ENCODE peak calls at places on chromosomes 6 and 20, in eight cellular contexts. One of them, this sample, is unnamed.
A peak's percentile ranks its signal among the peaks of the same experiment; 100 is the strongest.

GRCh38 chr20:61912665-61913422 is 152.8 kb downstream of the TAF4 start:
- DNase-seq in ovary: no peak
- DNase-seq in GM12892: no peak
- DNase-seq in A549: no peak
- DNase-seq in stomach: no peak
- DNase-seq in prostate gland: no peak
- DNase-seq in uterus: no peak
- DNase-seq in right lobe of liver: no peak
- DNase-seq in this sample: no peak

GRCh38 chr6:154509421-154510143 is 903 bp downstream of the CNKSR3 start:
- DNase-seq in A549: no peak
- DNase-seq in ovary: peak; percentile 64
- DNase-seq in stomach: peak; percentile 37
- DNase-seq in prostate gland: peak; percentile 25
- DNase-seq in GM12892: peak; percentile 15
- DNase-seq in right lobe of liver: peak; percentile 61
- DNase-seq in uterus: peak; percentile 37
- DNase-seq in this sample: no peak

GRCh38 chr6:75611702-75612375 is 10.2 kb downstream of the SENP6 start:
- DNase-seq in ovary: no peak
- DNase-seq in right lobe of liver: no peak
- DNase-seq in stomach: no peak
- DNase-seq in A549: no peak
- DNase-seq in uterus: no peak
- DNase-seq in prostate gland: no peak
- DNase-seq in GM12892: no peak
- DNase-seq in this sample: no peak

GRCh38 chr6:158778005-158778527 is 41.1 kb downstream of the EZR start:
- DNase-seq in stomach: no peak
- DNase-seq in uterus: no peak
- DNase-seq in A549: no peak
- DNase-seq in prostate gland: no peak
- DNase-seq in GM12892: no peak
- DNase-seq in right lobe of liver: no peak
- DNase-seq in ovary: no peak
- DNase-seq in this sample: no peak

GRCh38 chr20:38878798-38879197 is 47.4 kb upstream of the FAM83D start:
- DNase-seq in uterus: no peak
- DNase-seq in GM12892: no peak
- DNase-seq in ovary: no peak
- DNase-seq in stomach: no peak
- DNase-seq in prostate gland: no peak
- DNase-seq in A549: no peak
- DNase-seq in right lobe of liver: no peak
- DNase-seq in this sample: no peak

GRCh38 chr6:7526755-7527154 is 14.7 kb upstream of the DSP start:
- DNase-seq in stomach: no peak
- DNase-seq in GM12892: no peak
- DNase-seq in A549: no peak
- DNase-seq in ovary: no peak
- DNase-seq in uterus: no peak
- DNase-seq in prostate gland: no peak
- DNase-seq in right lobe of liver: no peak
- DNase-seq in this sample: no peak

GRCh38 chr6:132961610-132962009 is 147.2 kb downstream of the RPS12 start:
- DNase-seq in ovary: no peak
- DNase-seq in A549: no peak
- DNase-seq in stomach: no peak
- DNase-seq in uterus: no peak
- DNase-seq in prostate gland: no peak
- DNase-seq in GM12892: no peak
- DNase-seq in right lobe of liver: no peak
- DNase-seq in this sample: no peak

GRCh38 chr20:44910690-44911262 is 916 bp downstream of the PABPC1L start:
- DNase-seq in prostate gland: no peak
- DNase-seq in GM12892: no peak
- DNase-seq in A549: peak; percentile 11
- DNase-seq in stomach: no peak
- DNase-seq in right lobe of liver: no peak
- DNase-seq in uterus: no peak
- DNase-seq in ovary: no peak
- DNase-seq in this sample: no peak

GRCh38 chr6:11035961-11036360 is 8.1 kb downstream of the ELOVL2 start:
- DNase-seq in right lobe of liver: no peak
- DNase-seq in A549: no peak
- DNase-seq in prostate gland: no peak
- DNase-seq in GM12892: no peak
- DNase-seq in uterus: no peak
- DNase-seq in ovary: no peak
- DNase-seq in stomach: no peak
- DNase-seq in this sample: no peak

GRCh38 chr6:33314515-33314942 is 651 bp upstream of the TAPBP start:
- DNase-seq in right lobe of liver: peak; percentile 68
- DNase-seq in stomach: peak; percentile 39
- DNase-seq in GM12892: peak; percentile 45
- DNase-seq in uterus: peak; percentile 75
- DNase-seq in ovary: peak; percentile 67
- DNase-seq in A549: peak; percentile 89
- DNase-seq in prostate gland: peak; percentile 57
- DNase-seq in this sample: peak; percentile 35

GRCh38 chr20:61742097-61742805 is 323.4 kb downstream of the TAF4 start:
- DNase-seq in stomach: no peak
- DNase-seq in ovary: no peak
- DNase-seq in right lobe of liver: no peak
- DNase-seq in prostate gland: no peak
- DNase-seq in A549: no peak
- DNase-seq in GM12892: no peak
- DNase-seq in uterus: no peak
- DNase-seq in this sample: no peak

GRCh38 chr20:44770480-44771171 is 25.0 kb downstream of the KCNK15 start:
- DNase-seq in uterus: no peak
- DNase-seq in A549: no peak
- DNase-seq in right lobe of liver: no peak
- DNase-seq in prostate gland: no peak
- DNase-seq in ovary: no peak
- DNase-seq in stomach: no peak
- DNase-seq in GM12892: no peak
- DNase-seq in this sample: no peak

GRCh38 chr20:21505810-21506530 is 7.9 kb downstream of the NKX2-2 start:
- DNase-seq in prostate gland: no peak
- DNase-seq in uterus: no peak
- DNase-seq in A549: peak; percentile 73
- DNase-seq in right lobe of liver: peak; percentile 69
- DNase-seq in GM12892: peak; percentile 81
- DNase-seq in ovary: peak; percentile 56
- DNase-seq in stomach: peak; percentile 53
- DNase-seq in this sample: no peak

GRCh38 chr20:18795366-18795765 is 18.2 kb upstream of the SCP2D1 start:
- DNase-seq in A549: no peak
- DNase-seq in prostate gland: no peak
- DNase-seq in GM12892: no peak
- DNase-seq in right lobe of liver: no peak
- DNase-seq in stomach: no peak
- DNase-seq in ovary: no peak
- DNase-seq in uterus: no peak
- DNase-seq in this sample: no peak

GRCh38 chr20:18796282-18796833 is 17.2 kb upstream of the SCP2D1 start:
- DNase-seq in prostate gland: no peak
- DNase-seq in right lobe of liver: no peak
- DNase-seq in ovary: no peak
- DNase-seq in GM12892: no peak
- DNase-seq in A549: no peak
- DNase-seq in stomach: no peak
- DNase-seq in uterus: no peak
- DNase-seq in this sample: no peak

GRCh38 chr20:18794428-18794787 is 19.2 kb upstream of the SCP2D1 start:
- DNase-seq in ovary: no peak
- DNase-seq in uterus: no peak
- DNase-seq in prostate gland: no peak
- DNase-seq in right lobe of liver: no peak
- DNase-seq in A549: no peak
- DNase-seq in stomach: no peak
- DNase-seq in GM12892: no peak
- DNase-seq in this sample: no peak

GRCh38 chr20:18790787-18791186 is 22.8 kb upstream of the SCP2D1 start:
- DNase-seq in right lobe of liver: no peak
- DNase-seq in prostate gland: no peak
- DNase-seq in stomach: no peak
- DNase-seq in GM12892: no peak
- DNase-seq in uterus: no peak
- DNase-seq in ovary: no peak
- DNase-seq in A549: no peak
- DNase-seq in this sample: no peak

GRCh38 chr20:18793625-18794427 is 19.8 kb upstream of the SCP2D1 start:
- DNase-seq in right lobe of liver: peak; percentile 91
- DNase-seq in stomach: peak; percentile 92
- DNase-seq in uterus: peak; percentile 82
- DNase-seq in prostate gland: peak; percentile 92
- DNase-seq in GM12892: peak; percentile 54
- DNase-seq in ovary: peak; percentile 88
- DNase-seq in A549: peak; percentile 94
- DNase-seq in this sample: peak; percentile 77
- TF ChIP-seq POLR2A in right lobe of liver: no peak
- TF ChIP-seq POLR2A in stomach: peak; percentile 62
- TF ChIP-seq POLR2A in uterus: peak; percentile 81
- TF ChIP-seq POLR2A in prostate gland: peak; percentile 77
- TF ChIP-seq POLR2A in GM12892: peak; percentile 69
- TF ChIP-seq POLR2A in ovary: peak; percentile 83
- TF ChIP-seq POLR2A in A549: peak; percentile 74
- TF ChIP-seq POLR2A in this sample: peak; percentile 83

GRCh38 chr6:36873115-36873514 is 1.5 kb downstream of the PPIL1 start:
- DNase-seq in right lobe of liver: no peak
- DNase-seq in uterus: no peak
- DNase-seq in A549: no peak
- DNase-seq in stomach: no peak
- DNase-seq in ovary: no peak
- DNase-seq in GM12892: no peak
- DNase-seq in prostate gland: no peak
- DNase-seq in this sample: no peak

GRCh38 chr6:36875250-36875633 is 639 bp upstream of the PPIL1 start:
- DNase-seq in right lobe of liver: no peak
- DNase-seq in prostate gland: no peak
- DNase-seq in GM12892: no peak
- DNase-seq in stomach: no peak
- DNase-seq in ovary: no peak
- DNase-seq in A549: no peak
- DNase-seq in uterus: no peak
- DNase-seq in this sample: no peak

GRCh38 chr6:36873612-36874011 is 991 bp downstream of the PPIL1 start:
- DNase-seq in A549: peak; percentile 26
- DNase-seq in prostate gland: no peak
- DNase-seq in stomach: no peak
- DNase-seq in uterus: no peak
- DNase-seq in right lobe of liver: no peak
- DNase-seq in ovary: no peak
- DNase-seq in GM12892: no peak
- DNase-seq in this sample: no peak

GRCh38 chr6:36874016-36874442 is 574 bp downstream of the PPIL1 start:
- DNase-seq in GM12892: no peak
- DNase-seq in right lobe of liver: no peak
- DNase-seq in prostate gland: no peak
- DNase-seq in ovary: peak; percentile 54
- DNase-seq in stomach: no peak
- DNase-seq in uterus: no peak
- DNase-seq in A549: no peak
- DNase-seq in this sample: no peak

GRCh38 chr6:36874443-36875249 is at the start of gene PPIL1:
- DNase-seq in prostate gland: peak; percentile 75
- DNase-seq in right lobe of liver: peak; percentile 83
- DNase-seq in ovary: peak; percentile 90
- DNase-seq in A549: peak; percentile 91
- DNase-seq in uterus: peak; percentile 82
- DNase-seq in stomach: peak; percentile 84
- DNase-seq in GM12892: peak; percentile 74
- DNase-seq in this sample: peak; percentile 75
- TF ChIP-seq POLR2A in prostate gland: peak; percentile 41
- TF ChIP-seq POLR2A in right lobe of liver: peak; percentile 70
- TF ChIP-seq POLR2A in ovary: peak; percentile 10
- TF ChIP-seq POLR2A in A549: peak; percentile 4
- TF ChIP-seq POLR2A in uterus: peak; percentile 43
- TF ChIP-seq POLR2A in stomach: no peak
- TF ChIP-seq POLR2A in GM12892: peak; percentile 73
- TF ChIP-seq POLR2A in this sample: peak; percentile 35

DNA sequence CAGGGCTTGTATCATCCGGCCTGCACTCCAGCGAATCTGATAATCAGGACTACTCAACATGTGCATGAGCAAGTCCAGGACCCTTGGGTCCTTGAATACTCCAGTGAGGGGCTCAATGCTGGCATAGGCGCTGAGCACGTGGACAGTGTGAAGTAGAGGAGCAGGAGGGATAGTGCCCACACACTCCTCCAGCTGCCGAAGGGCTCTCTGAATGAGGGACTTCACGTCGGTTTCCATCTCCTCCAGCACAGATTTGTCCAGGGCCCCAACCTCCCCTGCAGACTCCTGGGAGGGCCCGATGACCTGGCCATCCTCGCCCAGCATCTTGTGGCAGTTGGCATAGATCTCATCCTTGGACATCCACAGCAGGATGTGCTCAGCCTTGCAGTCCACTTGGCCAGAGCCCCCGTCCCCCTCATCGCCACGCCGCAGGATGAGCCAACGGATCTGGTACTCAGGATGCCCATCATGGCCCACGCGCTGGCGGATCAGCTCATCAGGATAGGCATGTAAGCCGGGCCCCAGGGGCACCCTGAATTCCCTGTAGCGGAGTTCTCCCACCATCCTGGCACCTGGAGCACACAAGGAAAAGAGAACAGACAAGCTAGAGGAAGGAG is 1.3 kb downstream of the CUL7 start:
- DNase-seq in right lobe of liver: no peak
- DNase-seq in prostate gland: no peak
- DNase-seq in GM12892: no peak
- DNase-seq in ovary: peak; percentile 60
- DNase-seq in A549: no peak
- DNase-seq in stomach: no peak
- DNase-seq in uterus: no peak
- DNase-seq in this sample: no peak
- TF ChIP-seq POLR2A in right lobe of liver: no peak
- TF ChIP-seq POLR2A in prostate gland: no peak
- TF ChIP-seq POLR2A in GM12892: no peak
- TF ChIP-seq POLR2A in ovary: no peak
- TF ChIP-seq POLR2A in A549: no peak
- TF ChIP-seq POLR2A in stomach: no peak
- TF ChIP-seq POLR2A in uterus: no peak
- TF ChIP-seq POLR2A in this sample: no peak

DNA sequence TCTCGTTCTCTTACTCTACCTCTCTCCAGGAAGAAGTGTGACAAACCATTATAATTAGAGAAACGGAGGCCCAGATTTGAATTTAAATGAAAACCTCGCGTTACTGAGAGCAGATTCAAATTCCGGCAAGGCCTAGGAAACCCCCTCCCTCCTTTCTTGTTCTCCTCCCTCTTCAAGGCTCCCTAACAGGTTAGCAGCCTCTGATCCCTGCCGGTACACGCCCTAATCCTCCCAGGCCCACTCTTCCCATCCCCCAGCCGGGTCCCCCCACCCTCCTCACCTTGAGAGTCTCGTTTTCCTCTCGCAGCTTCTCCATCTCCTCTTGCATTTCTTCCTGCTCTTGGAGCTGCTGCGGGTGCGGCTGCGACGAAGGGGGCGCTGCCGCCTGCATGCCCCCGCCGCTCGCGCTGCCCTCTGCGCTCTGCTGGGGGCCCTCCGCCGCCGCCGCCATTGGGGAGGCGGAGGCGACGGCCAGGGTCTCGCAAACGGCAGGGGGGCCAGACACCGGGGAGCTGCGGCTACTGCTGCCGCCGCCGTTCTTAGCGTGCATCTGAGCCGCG is 3.8 kb downstream of the MTCL3 start:
- DNase-seq in prostate gland: no peak
- DNase-seq in right lobe of liver: no peak
- DNase-seq in stomach: no peak
- DNase-seq in uterus: no peak
- DNase-seq in ovary: no peak
- DNase-seq in A549: no peak
- DNase-seq in GM12892: peak; percentile 12
- DNase-seq in this sample: no peak
- TF ChIP-seq POLR2A in prostate gland: no peak
- TF ChIP-seq POLR2A in right lobe of liver: no peak
- TF ChIP-seq POLR2A in stomach: no peak
- TF ChIP-seq POLR2A in uterus: no peak
- TF ChIP-seq POLR2A in ovary: no peak
- TF ChIP-seq POLR2A in A549: no peak
- TF ChIP-seq POLR2A in GM12892: no peak
- TF ChIP-seq POLR2A in this sample: no peak